ENCODE peak calls at places on chromosomes 6 and 20, in ten cellular contexts. S is IMR-90; H is CD4-positive, CD25-positive, alpha-beta regulatory T cell; C is Right ventricle myocardium superior; K is naive thymus-derived CD4-positive, alpha-beta T cell; U is right lobe of liver; M is sciatic nerve; V is body of pancreas; G is lower lobe of right lung; D is T-cell. W is an unnamed sample.

GRCh38 chr6:34447915-34448314 is 18.0 kb upstream of the PACSIN1 start:
- ATAC-seq in S (no peak), H (no peak), C (no peak), K (no peak), U (no peak), M (no peak), V (no peak), G (peak), D (no peak), W (no peak)

GRCh38 chr20:41408986-41409385 is 42.4 kb upstream of the EMILIN3 start:
- ATAC-seq in S (no peak), H (no peak), C (peak), K (no peak), U (no peak), M (peak), V (no peak), G (no peak), D (no peak), W (no peak)

GRCh38 chr20:17681741-17682102 is 320 bp downstream of the RRBP1 start:
- ATAC-seq in S (peak), H (no peak), C (no peak), K (no peak), U (no peak), M (no peak), V (peak), G (peak), D (peak), W (peak)

GRCh38 chr6:135617222-135617621 is 119.7 kb upstream of the AHI1 start:
- ATAC-seq in S (no peak), H (no peak), C (no peak), K (no peak), U (no peak), M (no peak), V (no peak), G (no peak), D (no peak), W (no peak)

GRCh38 chr6:14635195-14635594 is 517.6 kb downstream of the CD83 start:
- ATAC-seq in S (no peak), H (peak), C (no peak), K (peak), U (no peak), M (no peak), V (no peak), G (no peak), D (peak), W (peak)

GRCh38 chr6:158595223-158595622 is 35.3 kb downstream of the TMEM181 start:
- ATAC-seq in S (no peak), H (peak), C (no peak), K (peak), U (no peak), M (no peak), V (no peak), G (no peak), D (no peak), W (no peak)

GRCh38 chr6:46104209-46104608 is 25.6 kb upstream of the ENPP4 start:
- ATAC-seq in S (no peak), H (no peak), C (no peak), K (no peak), U (no peak), M (no peak), V (no peak), G (no peak), D (no peak), W (no peak)

GRCh38 chr6:165799736-165800135 is 136.7 kb upstream of the PDE10A start:
- ATAC-seq in S (no peak), H (no peak), C (peak), K (no peak), U (no peak), M (peak), V (no peak), G (no peak), D (no peak), W (no peak)